ENCODE peak calls at places on chromosome 3, in four cellular contexts. J is HL-60, O is germinal center, V is foreskin keratinocyte. U is an unnamed sample.

GRCh38 chr3:101940521-101940992 is 91.2 kb downstream of the NFKBIZ start:
- DNase-seq in J (no peak), V (peak; percentile 91), O (no peak), U (peak; percentile 91)

GRCh38 chr3:146156801-146157310 is 4.1 kb downstream of the PLOD2 start:
- DNase-seq in V (no peak), J (no peak), O (no peak), U (no peak)

GRCh38 chr3:155853214-155854146 is 747 bp downstream of the SLC33A1 start:
- DNase-seq in O (peak; percentile 27), J (no peak), V (no peak), U (no peak)

GRCh38 chr3:150319900-150320299 is 88.2 kb upstream of the TSC22D2 start:
- DNase-seq in O (no peak), J (no peak), V (peak; percentile 99), U (peak; percentile 98)

GRCh38 chr3:146542179-146542578 is 2.2 kb downstream of the PLSCR1 start:
- DNase-seq in V (peak; percentile 40), O (no peak), J (peak; percentile 67), U (peak; percentile 54)

GRCh38 chr3:97952280-97952679 is 20.0 kb downstream of the RIOX2 start:
- DNase-seq in V (no peak), O (no peak), J (no peak), U (no peak)

GRCh38 chr3:17136251-17136721 is 251.5 kb downstream of the PLCL2 start:
- DNase-seq in O (no peak), J (no peak), V (no peak), U (no peak)

GRCh38 chr3:194266658-194267005 is 84.5 kb downstream of the CPN2 start:
- DNase-seq in V (no peak), J (no peak), O (no peak), U (no peak)

GRCh38 chr3:9069971-9070370 is 106.7 kb upstream of the RAD18 start:
- DNase-seq in O (no peak), J (no peak), V (no peak), U (no peak)

GRCh38 chr3:14209596-14210280 is 31.1 kb downstream of the LSM3 start:
- DNase-seq in V (no peak), J (no peak), O (no peak), U (no peak)

GRCh38 chr3:114671741-114672510 is 378.1 kb downstream of the TIGIT start:
- DNase-seq in J (no peak), V (no peak), O (no peak), U (no peak)

GRCh38 chr3:105780114-105780513 is 88.7 kb downstream of the CBLB start:
- DNase-seq in O (no peak), J (no peak), V (no peak), U (peak; percentile 44)

GRCh38 chr3:141828487-141829284 is 47.8 kb upstream of the ATP1B3 start:
- DNase-seq in V (peak; percentile 81), J (peak; percentile 12), O (no peak), U (peak; percentile 79)

GRCh38 chr3:163159306-163159705 is 1662.7 kb downstream of the OTOL1 start:
- DNase-seq in O (no peak), V (peak; percentile 0), J (no peak), U (no peak)

GRCh38 chr3:143847787-143848631 is at the start of gene SLC9A9:
- DNase-seq in V (peak; percentile 77), J (no peak), O (peak; percentile 24), U (peak; percentile 78)

GRCh38 chr3:123229145-123229544 is 27.4 kb downstream of the SEC22A start:
- DNase-seq in O (no peak), J (no peak), V (peak; percentile 9), U (peak; percentile 2)

GRCh38 chr3:124818398-124819150 is 68.6 kb downstream of the ITGB5 start:
- DNase-seq in V (no peak), J (no peak), O (no peak), U (peak; percentile 66)

GRCh38 chr3:5054098-5054497 is 68.0 kb upstream of the ARL8B start:
- DNase-seq in J (peak; percentile 50), O (no peak), V (no peak), U (no peak)

U was measured in mammary epithelial cell.